ENCODE peak calls at places on chromosomes 1 and 21, in nine cellular contexts. K is activated CD8-positive, alpha-beta memory T cell treated with anti-CD3 and anti-CD28 coated beads for 4 hours; E is mesenteric fat pad; G is mucosa of descending colon; C is GM23338; P is adipocyte; Z is AG10803; V is LoVo; Q is activated naive CD8-positive, alpha-beta T cell treated with anti-CD3 and anti-CD28 coated beads, Interleukin-2, amount 50 U/mL, for 24 hours. O is an unnamed sample.

GRCh38 chr1:42260376-42261078 is 74.5 kb downstream of the FOXJ3 start:
- DNase-seq in G (no peak), K (no peak), E (no peak), Q (no peak), C (no peak), V (no peak), Z (no peak), P (no peak), O (no peak)

GRCh38 chr1:205748398-205749093 is 1.4 kb downstream of the NUCKS1 start:
- DNase-seq in K (no peak), C (peak), V (no peak), Q (peak), G (peak), E (no peak), Z (peak), P (peak), O (no peak)

GRCh38 chr1:51517361-51518032 is 1.6 kb downstream of the EPS15 start:
- DNase-seq in K (no peak), C (no peak), G (no peak), Q (no peak), P (peak), Z (peak), E (no peak), V (no peak), O (no peak)

GRCh38 chr1:234842726-234843641 is 233.0 kb upstream of the IRF2BP2 start:
- DNase-seq in Z (peak), G (no peak), Q (peak), K (peak), V (no peak), E (no peak), C (no peak), P (no peak), O (peak)

GRCh38 chr1:212495843-212496494 is 63.2 kb downstream of the NENF start:
- DNase-seq in C (no peak), V (no peak), Z (no peak), K (no peak), Q (no peak), E (no peak), G (no peak), P (no peak), O (no peak)

GRCh38 chr1:210536263-210536961 is 207.7 kb downstream of the HHAT start:
- DNase-seq in E (no peak), G (no peak), Q (no peak), K (no peak), Z (no peak), V (no peak), P (no peak), C (peak), O (no peak)

GRCh38 chr1:1777510-1777909 is 760 bp downstream of the NADK start:
- DNase-seq in G (peak), Q (no peak), V (peak), Z (peak), K (no peak), E (no peak), P (peak), C (peak), O (no peak)

GRCh38 chr1:78491311-78492071 is 717 bp downstream of the PTGFR start:
- DNase-seq in E (no peak), Z (peak), P (peak), K (no peak), C (peak), G (peak), Q (no peak), V (no peak), O (no peak)

GRCh38 chr1:233304489-233305102 is 9.1 kb upstream of the PCNX2 start:
- DNase-seq in G (peak), Z (peak), V (peak), P (peak), C (peak), Q (no peak), K (no peak), E (no peak), O (no peak)

GRCh38 chr1:207861442-207862177 is 49.3 kb downstream of the CD34 start:
- DNase-seq in G (no peak), V (no peak), E (no peak), C (no peak), Z (peak), P (no peak), K (no peak), Q (peak), O (peak)

GRCh38 chr1:23525558-23526174 is 5.4 kb downstream of the E2F2 start:
- DNase-seq in V (no peak), Z (no peak), Q (no peak), K (no peak), P (no peak), E (no peak), G (peak), C (no peak), O (no peak)

GRCh38 chr1:63289135-63289534 is 33.2 kb upstream of the FOXD3 start:
- DNase-seq in Z (no peak), E (no peak), P (no peak), G (no peak), Q (no peak), C (peak), V (no peak), K (no peak), O (no peak)

GRCh38 chr1:26302733-26303405 is 3.6 kb downstream of the UBXN11 start:
- DNase-seq in Q (no peak), E (no peak), G (no peak), Z (peak), P (peak), V (peak), C (peak), K (no peak), O (no peak)

GRCh38 chr1:36511804-36512798 is 29.4 kb upstream of the CSF3R start:
- DNase-seq in E (peak), V (peak), K (no peak), P (no peak), C (no peak), Z (no peak), Q (no peak), G (no peak), O (no peak)

GRCh38 chr1:3943806-3944620 is 43.9 kb upstream of the C1orf174 start:
- DNase-seq in G (no peak), Z (no peak), P (no peak), E (no peak), K (no peak), Q (no peak), V (no peak), C (no peak), O (no peak)

GRCh38 chr1:162691999-162692575 is 59.8 kb downstream of the DDR2 start:
- DNase-seq in V (no peak), G (no peak), C (no peak), K (no peak), Z (no peak), P (no peak), Q (no peak), E (no peak), O (no peak)

GRCh38 chr1:17575786-17576584 is 36.5 kb downstream of the ARHGEF10L start:
- DNase-seq in Q (no peak), E (no peak), P (no peak), K (no peak), C (no peak), G (peak), V (peak), Z (no peak), O (peak)

GRCh38 chr1:188668083-188668482 is 1809.6 kb downstream of the BRINP3 start:
- DNase-seq in E (no peak), G (no peak), Z (no peak), V (no peak), K (no peak), C (peak), Q (no peak), P (no peak), O (no peak)

GRCh38 chr21:41480086-41480690 is 27.8 kb downstream of the TMPRSS2 start:
- DNase-seq in G (peak), P (no peak), E (no peak), K (no peak), Z (no peak), C (no peak), Q (no peak), V (no peak), O (peak)

GRCh38 chr1:230992100-230992774 is 13.3 kb downstream of the ARV1 start:
- DNase-seq in C (no peak), V (no peak), G (no peak), Z (no peak), P (no peak), E (no peak), K (no peak), Q (no peak), O (no peak)

GRCh38 chr1:228487336-228488106 is at the start of gene RNF187:
- DNase-seq in V (peak), C (no peak), Z (no peak), G (peak), E (peak), Q (peak), K (peak), P (peak), O (peak)

GRCh38 chr1:116433283-116434257 is 60.5 kb downstream of the ATP1A1 start:
- DNase-seq in C (no peak), Q (no peak), Z (peak), E (no peak), G (peak), V (no peak), K (no peak), P (peak), O (no peak)

GRCh38 chr1:203557958-203558760 is 64.2 kb downstream of the OPTC start:
- DNase-seq in K (no peak), C (no peak), Q (no peak), P (peak), E (no peak), Z (peak), G (no peak), V (peak), O (no peak)

GRCh38 chr1:229167356-229167755 is 103.6 kb upstream of the RAB4A start:
- DNase-seq in Z (no peak), G (no peak), C (no peak), P (no peak), E (no peak), V (no peak), Q (no peak), K (no peak), O (no peak)

GRCh38 chr1:150876111-150876434 is 326 bp downstream of the ARNT start:
- DNase-seq in P (peak), C (peak), E (no peak), Q (no peak), V (peak), Z (peak), K (no peak), G (no peak), O (no peak)

GRCh38 chr1:148372731-148373130 is 110.4 kb downstream of the PPIAL4G start:
- DNase-seq in K (peak), G (peak), C (no peak), E (no peak), Q (peak), V (peak), P (no peak), Z (peak), O (peak)

GRCh38 chr1:95281781-95282495 is 47.9 kb downstream of the RWDD3 start:
- DNase-seq in V (no peak), E (no peak), K (no peak), Q (no peak), Z (no peak), P (no peak), C (no peak), G (no peak), O (no peak)

GRCh38 chr1:54121482-54122130 is 31.2 kb downstream of the CDCP2 start:
- DNase-seq in P (peak), G (peak), K (peak), V (peak), Q (peak), E (peak), C (peak), Z (peak), O (peak)

GRCh38 chr1:36207339-36207738 is 16.9 kb upstream of the THRAP3 start:
- DNase-seq in G (peak), E (no peak), P (peak), C (peak), V (no peak), Q (no peak), K (no peak), Z (peak), O (no peak)

GRCh38 chr1:61139324-61140055 is 57.1 kb downstream of the NFIA start:
- DNase-seq in G (no peak), Q (no peak), E (no peak), P (peak), C (no peak), Z (peak), V (peak), K (no peak), O (no peak)

GRCh38 chr1:16131636-16132324 is 24.1 kb downstream of the EPHA2 start:
- DNase-seq in K (no peak), G (no peak), Q (no peak), P (no peak), Z (no peak), V (no peak), E (no peak), C (no peak), O (no peak)

GRCh38 chr1:25137521-25138395 is 94.5 kb downstream of the SYF2 start:
- DNase-seq in Q (no peak), C (no peak), E (no peak), P (no peak), Z (no peak), V (no peak), K (no peak), G (no peak), O (no peak)

GRCh38 chr1:203682401-203683383 is 56.1 kb downstream of the ATP2B4 start:
- DNase-seq in G (peak), K (peak), E (no peak), Q (peak), Z (peak), V (no peak), P (no peak), C (peak), O (no peak)

GRCh38 chr1:84959294-84959693 is 37.6 kb downstream of the MCOLN2 start:
- DNase-seq in Z (no peak), P (no peak), E (no peak), K (no peak), V (no peak), G (no peak), C (no peak), Q (peak), O (no peak)

GRCh38 chr1:21898326-21899155 is 38.6 kb downstream of the HSPG2 start:
- DNase-seq in C (no peak), Q (no peak), E (no peak), G (no peak), Z (peak), V (no peak), K (no peak), P (no peak), O (no peak)

GRCh38 chr1:3745590-3746381 is 6.5 kb upstream of the CCDC27 start:
- DNase-seq in E (no peak), Z (no peak), P (no peak), C (no peak), Q (no peak), K (no peak), V (no peak), G (no peak), O (no peak)

GRCh38 chr1:210541680-210542358 is 213.1 kb downstream of the HHAT start:
- DNase-seq in P (peak), G (no peak), K (no peak), E (no peak), Q (no peak), V (no peak), Z (no peak), C (peak), O (no peak)

GRCh38 chr1:9629445-9630201 is 21.9 kb upstream of the PIK3CD start:
- DNase-seq in Q (peak), C (no peak), G (peak), V (no peak), K (peak), P (no peak), Z (no peak), E (no peak), O (peak)

GRCh38 chr1:117368116-117369108 is 1.2 kb downstream of the MAN1A2 start:
- DNase-seq in P (peak), E (no peak), V (no peak), K (no peak), G (peak), Z (peak), Q (no peak), C (no peak), O (no peak)